ENCODE peak calls at places on chromosomes 1 and 21, in four cellular contexts. N is glutamatergic neuron, X is HL-60, G is ovary. A is an unnamed sample.

GRCh38 chr1:25844485-25845337 is 14.5 kb downstream of the AUNIP start:
- DNase-seq in G (no peak), N (no peak), X (no peak), A (no peak)

GRCh38 chr1:84502892-84503291 is 3.3 kb upstream of the SPATA1 start:
- DNase-seq in N (peak), G (no peak), X (no peak), A (no peak)

GRCh38 chr1:47571952-47572351 is 134.1 kb downstream of the FOXD2 start:
- DNase-seq in G (no peak), X (no peak), N (no peak), A (no peak)

GRCh38 chr1:246647113-246647512 is 77.1 kb upstream of the SCCPDH start:
- DNase-seq in X (no peak), G (no peak), N (peak), A (peak)

GRCh38 chr1:44874155-44874554 is 31.1 kb upstream of the PTCH2 start:
- DNase-seq in N (no peak), G (no peak), X (no peak), A (no peak)

GRCh38 chr1:235304549-235305451 is 23.2 kb downstream of the ARID4B start:
- DNase-seq in G (no peak), X (no peak), N (no peak), A (no peak)

GRCh38 chr21:32977216-32977615 is 48.5 kb upstream of the OLIG2 start:
- DNase-seq in X (no peak), N (no peak), G (no peak), A (no peak)

GRCh38 chr1:213015099-213016050 is at the start of gene ANGEL2:
- DNase-seq in N (peak), X (peak), G (peak), A (peak)

GRCh38 chr1:224459936-224460335 is 25.3 kb upstream of the WDR26 start:
- DNase-seq in G (no peak), N (no peak), X (no peak), A (no peak)

GRCh38 chr1:24910751-24911650 is 19.1 kb downstream of the RUNX3 start:
- DNase-seq in G (no peak), N (no peak), X (no peak), A (peak)

GRCh38 chr1:150473659-150474058 is 13.6 kb upstream of the TARS2 start:
- DNase-seq in N (no peak), G (peak), X (no peak), A (peak)

GRCh38 chr21:43825936-43826622 is 36.7 kb downstream of the RRP1 start:
- DNase-seq in X (no peak), G (no peak), N (no peak), A (peak)

GRCh38 chr1:83508485-83509151 is 490.3 kb downstream of the TTLL7 start:
- DNase-seq in G (no peak), N (no peak), X (no peak), A (no peak)

GRCh38 chr21:25342811-25343210 is 264.5 kb downstream of the MRPL39 start:
- DNase-seq in X (no peak), N (no peak), G (no peak), A (no peak)

GRCh38 chr1:85199667-85200366 is 999 bp downstream of the SYDE2 start:
- DNase-seq in X (no peak), G (no peak), N (no peak), A (no peak)

GRCh38 chr1:183039985-183040447 is 16.8 kb downstream of the LAMC1 start:
- DNase-seq in X (no peak), G (no peak), N (no peak), A (no peak)

DNA sequence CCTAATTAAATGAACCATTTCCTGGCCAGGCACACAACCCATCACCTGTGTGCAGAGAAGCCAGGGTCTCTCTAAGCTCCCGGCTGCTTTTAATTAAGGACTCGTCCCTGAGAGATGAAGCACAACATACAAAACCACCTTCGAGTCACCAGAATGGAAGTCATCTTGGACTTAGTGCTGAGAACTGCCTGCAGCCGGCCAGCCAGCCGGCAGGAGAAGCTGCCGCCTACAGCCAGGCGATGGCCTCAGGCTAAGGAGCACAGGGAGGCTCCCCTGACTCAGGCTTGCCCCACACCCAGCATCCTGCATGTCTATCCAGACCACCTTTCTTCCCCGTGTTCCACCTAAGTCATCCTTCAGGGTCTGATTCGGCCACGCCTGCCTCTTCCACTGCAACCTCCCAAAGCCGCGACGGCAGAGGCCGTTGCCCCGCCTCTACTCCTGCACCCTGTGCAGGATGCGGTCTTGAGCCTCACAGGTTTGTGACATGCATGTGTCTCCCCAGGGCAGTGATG is 83.6 kb downstream of the SLC66A1 start:
- DNase-seq in G (no peak), X (no peak), N (peak), A (no peak)
- TF ChIP-seq CTCF in G (no peak), X (no peak), N (no peak), A (no peak)

GRCh38 chr1:32927441-32927840 is 26.3 kb upstream of the TMEM54 start:
- DNase-seq in N (no peak), G (no peak), X (no peak), A (no peak)

GRCh38 chr1:32926562-32926961 is 25.4 kb upstream of the TMEM54 start:
- DNase-seq in X (no peak), N (no peak), G (no peak), A (no peak)

GRCh38 chr1:32925360-32926142 is 24.4 kb upstream of the TMEM54 start:
- DNase-seq in X (no peak), N (peak), G (no peak), A (no peak)

GRCh38 chr1:32928285-32928684 is 27.1 kb upstream of the TMEM54 start:
- DNase-seq in G (no peak), N (no peak), X (no peak), A (no peak)

GRCh38 chr1:32924881-32925344 is 23.7 kb upstream of the TMEM54 start:
- DNase-seq in G (no peak), X (no peak), N (peak), A (no peak)
- TF ChIP-seq CTCF in G (no peak), X (no peak), N (no peak), A (no peak)

DNA sequence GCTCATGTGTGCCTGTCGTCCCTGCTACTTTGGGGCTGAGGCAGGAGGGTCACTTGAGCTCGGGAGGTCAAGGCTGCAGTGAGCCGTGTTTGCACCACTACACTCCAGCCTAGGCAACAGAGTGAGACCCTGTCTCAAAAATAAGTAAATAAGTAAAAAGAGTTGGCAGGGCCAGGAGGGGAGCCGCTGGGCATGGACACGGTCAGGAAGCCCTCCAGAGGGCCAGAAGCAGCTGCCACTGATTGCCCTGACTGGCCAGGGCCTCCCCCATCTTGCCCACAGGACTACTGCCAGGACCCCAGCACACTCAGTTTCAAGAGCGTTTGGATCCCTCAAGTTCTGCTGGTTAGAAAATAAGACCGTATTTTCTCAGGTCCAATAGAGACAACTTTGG is 112.2 kb upstream of the IPO9 start:
- DNase-seq in N (no peak), X (no peak), G (no peak), A (no peak)
- TF ChIP-seq CTCF in N (no peak), X (no peak), G (no peak), A (no peak)

DNA sequence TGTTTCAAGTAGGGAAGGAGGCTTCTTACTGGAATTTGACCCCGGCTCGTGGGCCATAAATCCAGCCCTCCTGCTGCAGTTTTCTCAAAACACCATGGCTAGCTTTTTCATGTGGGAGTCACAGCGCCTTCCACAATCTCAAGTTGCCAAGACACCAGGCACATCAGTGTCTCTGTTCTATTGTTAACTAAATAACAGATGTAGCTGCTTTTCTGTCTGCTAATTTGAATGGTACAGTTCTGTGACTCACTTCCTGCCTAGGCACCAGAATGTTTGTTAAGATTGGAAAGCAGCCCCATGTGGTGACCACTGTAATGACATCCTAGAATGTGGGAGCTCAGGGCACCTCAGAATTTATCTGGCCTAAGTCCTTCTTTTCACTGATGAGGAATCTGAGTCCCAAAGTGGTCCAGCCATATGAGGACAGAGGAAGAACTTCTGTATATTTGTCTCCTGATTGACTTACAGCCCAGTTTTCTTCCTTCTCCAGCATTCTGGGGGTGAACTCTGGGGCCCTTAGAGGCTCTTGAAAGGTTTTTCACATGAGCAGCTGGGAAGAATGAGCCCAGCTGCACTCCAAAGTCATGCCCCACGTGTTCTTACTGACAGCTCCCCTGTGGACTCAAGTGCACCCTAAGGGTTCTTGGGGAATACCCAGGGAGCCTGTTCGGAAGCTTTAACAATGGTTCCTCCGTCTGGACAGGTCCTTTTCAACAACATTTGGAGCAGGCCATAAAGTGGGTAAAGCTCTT is 27.5 kb downstream of the TRIM45 start:
- DNase-seq in N (no peak), X (no peak), G (no peak), A (no peak)
- TF ChIP-seq CTCF in N (peak), X (no peak), G (no peak), A (peak)

GRCh38 chr21:26846036-26846931 is 1.1 kb upstream of the ADAMTS1 start:
- DNase-seq in G (peak), X (no peak), N (peak), A (peak)
- TF ChIP-seq CTCF in G (peak), X (no peak), N (no peak), A (peak)

DNA sequence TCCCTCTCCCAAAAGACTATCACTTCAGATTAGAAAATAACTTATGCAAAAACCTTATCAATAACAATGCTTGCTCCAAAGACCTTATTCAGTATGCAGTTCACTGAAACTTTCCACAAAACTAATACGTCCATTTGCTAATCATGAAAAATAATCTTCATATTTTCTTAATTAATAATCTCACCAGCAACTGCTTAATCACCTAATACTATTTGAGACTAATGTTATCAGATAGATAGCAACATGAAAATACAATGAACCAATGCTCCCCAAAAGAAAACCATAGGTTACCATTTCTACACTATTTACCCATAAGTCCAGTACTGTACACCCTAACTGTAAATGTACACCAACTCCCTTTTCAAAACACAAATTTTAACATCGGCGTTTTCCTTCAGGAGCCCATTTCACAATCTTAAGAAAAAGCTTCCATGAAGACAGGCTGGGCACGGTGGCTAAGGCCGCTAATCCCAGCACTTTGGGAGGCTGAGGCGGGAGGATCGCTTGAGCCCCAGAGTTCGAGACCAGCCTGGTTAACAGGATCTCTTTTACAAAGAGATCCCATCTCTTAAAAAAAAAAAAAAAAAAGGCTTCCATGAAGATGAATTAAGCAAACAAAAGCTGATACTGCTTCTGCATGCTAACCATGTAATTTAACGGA is 1.7 kb downstream of the GNB1 start:
- DNase-seq in X (no peak), G (no peak), N (no peak), A (no peak)
- TF ChIP-seq CTCF in X (no peak), G (no peak), N (no peak), A (no peak)